ENCODE peak calls at places on chromosomes 5 and 9, in four cellular contexts. E is GM12878, P is K562, W is H1. T is an unnamed sample.

GRCh38 chr5:74725331-74725730 is 40.3 kb downstream of the HEXB start:
- DNase-seq in E (no peak), P (no peak), W (no peak), T (no peak)

GRCh38 chr9:35044071-35044470 is 28.4 kb downstream of the VCP start:
- DNase-seq in E (no peak), P (no peak), W (no peak), T (no peak)

GRCh38 chr5:124279146-124279545 is 467.3 kb downstream of the ZNF608 start:
- DNase-seq in E (no peak), P (no peak), W (no peak), T (no peak)

GRCh38 chr5:54909126-54909525 is 76.3 kb downstream of the ESM1 start:
- DNase-seq in E (no peak), P (no peak), W (no peak), T (no peak)

GRCh38 chr5:175895701-175896102 is 24.3 kb downstream of the CPLX2 start:
- DNase-seq in E (peak; percentile 53), P (peak; percentile 11), W (no peak), T (no peak)

GRCh38 chr5:82164109-82164956 is 113.8 kb downstream of the RPS23 start:
- DNase-seq in E (no peak), P (no peak), W (no peak), T (no peak)

GRCh38 chr5:180568914-180569313 is 22.4 kb downstream of the SCGB3A1 start:
- DNase-seq in E (no peak), P (no peak), W (no peak), T (no peak)

GRCh38 chr9:119639287-119639955 is 270.2 kb upstream of the BRINP1 start:
- DNase-seq in E (no peak), P (no peak), W (no peak), T (peak; percentile 27)

GRCh38 chr5:6634327-6634713 is 1.1 kb downstream of the SRD5A1 start:
- DNase-seq in E (no peak), P (peak; percentile 50), W (no peak), T (peak; percentile 47)

GRCh38 chr5:101678494-101679193 is 617.4 kb downstream of the SLCO4C1 start:
- DNase-seq in E (peak; percentile 7), P (peak; percentile 36), W (peak; percentile 92), T (peak; percentile 43)

GRCh38 chr5:77650686-77651085 is 12.2 kb upstream of the OTP start:
- DNase-seq in E (no peak), P (no peak), W (no peak), T (no peak)

GRCh38 chr9:130973686-130974281 is 34.7 kb upstream of the FIBCD1 start:
- DNase-seq in E (no peak), P (no peak), W (no peak), T (no peak)

GRCh38 chr9:79651251-79651795 is 79.6 kb downstream of the TLE4 start:
- DNase-seq in E (no peak), P (no peak), W (no peak), T (no peak)

GRCh38 chr9:127634021-127634420 is 21.9 kb downstream of the STXBP1 start:
- DNase-seq in E (no peak), P (no peak), W (no peak), T (no peak)

GRCh38 chr9:111078391-111079038 is 40.2 kb upstream of the LPAR1 start:
- DNase-seq in E (peak; percentile 60), P (no peak), W (no peak), T (no peak)

GRCh38 chr5:77259479-77259878 is 49.0 kb downstream of the PDE8B start:
- DNase-seq in E (peak; percentile 38), P (no peak), W (no peak), T (no peak)

GRCh38 chr5:34656700-34657549 is 797 bp downstream of the RAI14 start:
- DNase-seq in E (no peak), P (peak; percentile 61), W (no peak), T (peak; percentile 61)

GRCh38 chr5:173554038-173554955 is 62.2 kb downstream of the BOD1 start:
- DNase-seq in E (no peak), P (no peak), W (no peak), T (no peak)

GRCh38 chr5:39579750-39580149 is 155.0 kb upstream of the DAB2 start:
- DNase-seq in E (no peak), P (no peak), W (no peak), T (no peak)

GRCh38 chr5:91407204-91407603 is 24.1 kb upstream of the ARRDC3 start:
- DNase-seq in E (no peak), P (no peak), W (no peak), T (no peak)

GRCh38 chr5:91408710-91409109 is 25.6 kb upstream of the ARRDC3 start:
- DNase-seq in E (no peak), P (no peak), W (no peak), T (no peak)

GRCh38 chr5:91397791-91398190 is 14.7 kb upstream of the ARRDC3 start:
- DNase-seq in E (no peak), P (no peak), W (no peak), T (no peak)

GRCh38 chr5:91401175-91401574 is 18.1 kb upstream of the ARRDC3 start:
- DNase-seq in E (no peak), P (no peak), W (no peak), T (no peak)

DNA sequence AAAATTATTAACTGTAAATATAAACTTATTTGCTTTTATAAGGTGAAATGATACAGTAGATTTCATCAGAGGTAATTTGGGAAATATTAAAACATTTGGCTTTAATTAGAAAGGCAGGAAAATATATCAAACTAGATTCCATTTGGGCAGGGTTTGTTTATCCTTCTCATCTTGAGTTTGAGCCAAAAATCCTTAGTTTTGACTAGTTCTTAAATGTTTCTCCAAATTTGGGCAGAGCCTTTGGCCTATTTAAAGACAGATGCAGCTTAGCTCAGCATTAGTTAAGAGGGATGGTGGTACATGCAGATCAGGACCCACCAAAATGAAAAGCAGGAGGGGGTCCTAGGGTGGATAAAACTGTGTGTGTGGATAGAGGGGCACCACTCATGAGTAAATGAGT is 20.3 kb upstream of the ARRDC3 start:
- DNase-seq in E (no peak), P (no peak), W (no peak), T (no peak)
- H2AFZ ChIP-seq in E (no peak overlapping the region), P (no peak overlapping the region), W (no peak overlapping the region), T (no peak overlapping the region)

GRCh38 chr5:1877434-1878049 is 5.2 kb downstream of the IRX4 start:
- DNase-seq in E (no peak), P (no peak), W (peak; percentile 68), T (no peak)
- H3K4me2 ChIP-seq in E (no peak overlapping the region), P (no peak overlapping the region), W (peak overlapping the region; percentile 54), T (no peak overlapping the region)

GRCh38 chr9:4116708-4117460 is 183.0 kb downstream of the GLIS3 start:
- DNase-seq in E (no peak), P (no peak), W (no peak), T (no peak)

GRCh38 chr9:4117835-4118610 is 181.8 kb downstream of the GLIS3 start:
- DNase-seq in E (no peak), P (peak; percentile 52), W (peak; percentile 89), T (peak; percentile 37)

GRCh38 chr9:4113711-4114110 is 186.2 kb downstream of the GLIS3 start:
- DNase-seq in E (no peak), P (no peak), W (no peak), T (no peak)

GRCh38 chr9:4114569-4115505 is 185.0 kb downstream of the GLIS3 start:
- DNase-seq in E (no peak), P (no peak), W (no peak), T (no peak)

GRCh38 chr9:4116091-4116581 is 183.7 kb downstream of the GLIS3 start:
- DNase-seq in E (no peak), P (no peak), W (no peak), T (no peak)
- TF ChIP-seq NRF1 in E (no peak), P (no peak), W (no peak), T (no peak)

DNA sequence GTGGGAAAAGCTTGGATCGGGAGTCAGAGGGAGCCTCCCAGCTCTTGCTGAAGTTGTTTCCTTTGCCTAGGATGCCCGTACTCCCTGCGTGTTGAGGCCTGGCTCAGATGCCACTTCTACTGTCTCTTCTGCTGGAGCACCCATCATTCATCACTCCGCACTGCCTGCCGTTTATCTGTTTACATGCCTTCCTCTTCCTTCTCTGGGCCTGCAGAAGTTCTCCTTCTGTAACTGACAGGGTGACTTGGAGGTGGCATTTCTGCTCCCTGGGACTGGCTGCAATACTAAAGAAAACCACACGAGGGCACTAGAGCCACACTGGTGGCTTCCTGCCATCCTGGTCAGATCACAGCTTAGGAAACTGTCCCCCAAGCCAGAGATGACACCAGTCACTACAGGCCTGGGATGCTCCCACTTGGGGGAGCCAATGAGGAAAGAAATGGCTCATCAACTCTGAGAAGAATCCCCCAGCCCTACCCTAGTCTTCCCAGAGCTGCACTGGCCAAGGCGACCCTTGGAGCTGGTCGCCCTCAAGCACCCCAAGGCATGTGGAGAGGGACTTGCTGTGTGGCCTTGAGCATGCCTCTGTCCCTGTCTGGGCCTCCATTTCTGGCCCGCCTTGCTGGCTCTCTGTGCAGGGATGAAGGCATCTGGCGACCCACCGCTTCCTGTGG is 9.7 kb upstream of the SLC25A51 start:
- DNase-seq in E (peak; percentile 47), P (peak; percentile 91), W (peak; percentile 99), T (peak; percentile 90)
- H2AFZ ChIP-seq in E (peak overlapping the region; percentile 71), P (no peak overlapping the region), W (no peak overlapping the region), T (no peak overlapping the region)